ENCODE peak calls at places on chromosomes 4 and X, in five cellular contexts. I is A549, F is breast epithelium, V is transverse colon, W is stomach. O is an unnamed sample. For H3K9me3 and H3K4me1, the result is how much of the 10 kb centered on the place peaks cover.

GRCh38 chr4:97917115-97917514 is 226.2 kb downstream of the STPG2 start:
- DNase-seq in I (no peak), F (no peak), V (no peak), W (no peak), O (no peak)

GRCh38 chrX:31074522-31074921 is 2.7 kb upstream of the FTHL17 start:
- DNase-seq in I (no peak), F (no peak), V (no peak), W (no peak), O (no peak)

GRCh38 chr4:4711902-4712301 is 147.6 kb upstream of the MSX1 start:
- DNase-seq in I (no peak), F (no peak), V (no peak), W (no peak), O (no peak)

GRCh38 chrX:37997096-37997495 is 9.3 kb upstream of the SYTL5 start:
- DNase-seq in I (no peak), F (no peak), V (no peak), W (no peak), O (no peak)

GRCh38 chr4:764405-765169 is 59.0 kb downstream of the PCGF3 start:
- DNase-seq in I (no peak), F (no peak), V (no peak), W (no peak), O (no peak)

GRCh38 chrX:72545990-72546389 is 26.7 kb downstream of the HDAC8 start:
- DNase-seq in I (no peak), F (no peak), V (peak), W (no peak), O (no peak)

GRCh38 chrX:334971-335757 is 16.6 kb upstream of the GTPBP6 start:
- DNase-seq in I (no peak), F (no peak), V (no peak), W (no peak), O (no peak)

GRCh38 chrX:48700951-48701653 is 4.6 kb downstream of the SUV39H1 start:
- DNase-seq in I (no peak), F (no peak), V (no peak), W (no peak), O (no peak)

GRCh38 chr4:152197211-152197610 is 338.7 kb downstream of the FBXW7 start:
- DNase-seq in I (no peak), F (no peak), V (no peak), W (no peak), O (no peak)

GRCh38 chr4:26206339-26206738 is 114.5 kb upstream of the RBPJ start:
- DNase-seq in I (no peak), F (no peak), V (no peak), W (no peak), O (no peak)

GRCh38 chrX:47838361-47838760 is 1.7 kb downstream of the ZNF81 start:
- DNase-seq in I (no peak), F (no peak), V (no peak), W (no peak), O (no peak)

GRCh38 chr4:105058177-105058812 is 88.4 kb upstream of the TET2 start:
- DNase-seq in I (no peak), F (no peak), V (no peak), W (no peak), O (no peak)

GRCh38 chr4:21469438-21470032 is 479.0 kb downstream of the KCNIP4 start:
- DNase-seq in I (peak), F (no peak), V (no peak), W (no peak), O (no peak)

GRCh38 chr4:158578476-158578875 is 56.8 kb downstream of the RXFP1 start:
- DNase-seq in I (peak), F (no peak), V (no peak), W (no peak), O (no peak)

GRCh38 chr4:124803641-124804040 is 91.1 kb upstream of the ANKRD50 start:
- DNase-seq in I (no peak), F (no peak), V (no peak), W (no peak), O (no peak)

GRCh38 chr4:622071-622995 is 3.0 kb upstream of the PDE6B start:
- DNase-seq in I (no peak), F (no peak), V (no peak), W (no peak), O (no peak)

GRCh38 chr4:32519060-32519459 is 1798.9 kb downstream of the PCDH7 start:
- DNase-seq in I (no peak), F (no peak), V (no peak), W (no peak), O (no peak)

GRCh38 chr4:70703695-70704332 is 15.5 kb downstream of the UTP3 start:
- DNase-seq in I (no peak), F (no peak), V (peak), W (no peak), O (no peak)

GRCh38 chr4:30768278-30768677 is 48.1 kb downstream of the PCDH7 start:
- DNase-seq in I (no peak), F (no peak), V (no peak), W (no peak), O (no peak)

GRCh38 chr4:30767147-30767546 is 47.0 kb downstream of the PCDH7 start:
- DNase-seq in I (no peak), F (no peak), V (no peak), W (no peak), O (no peak)

GRCh38 chr4:30763337-30763736 is 43.2 kb downstream of the PCDH7 start:
- DNase-seq in I (no peak), F (no peak), V (no peak), W (no peak), O (no peak)

GRCh38 chr4:30769093-30769492 is 48.9 kb downstream of the PCDH7 start:
- DNase-seq in I (no peak), F (no peak), V (no peak), W (no peak), O (no peak)

DNA sequence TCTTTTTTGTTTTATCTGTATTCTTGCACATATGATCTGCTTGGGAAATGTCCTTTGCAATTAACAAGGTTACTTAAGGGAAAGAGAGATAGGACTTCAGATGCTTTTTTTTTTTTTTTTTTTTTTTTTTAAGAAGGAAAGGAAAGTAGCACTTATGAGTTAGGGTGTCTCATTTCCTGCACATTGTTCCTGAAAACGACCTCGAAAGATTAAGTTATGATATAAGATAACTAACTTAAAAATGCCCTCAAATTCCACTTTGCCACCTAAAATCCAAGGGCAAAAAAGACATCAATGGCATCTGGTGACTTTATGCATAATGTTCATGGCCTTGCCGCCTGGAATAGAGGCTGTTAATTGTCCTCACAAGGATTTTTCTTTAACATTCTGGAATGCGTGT is 44.9 kb downstream of the PCDH7 start:
- DNase-seq in I (no peak), F (no peak), V (no peak), W (no peak), O (no peak)
- H3K9me3 ChIP-seq in I (under half), F (under half), V (under half), W (under half), O (under half)

DNA sequence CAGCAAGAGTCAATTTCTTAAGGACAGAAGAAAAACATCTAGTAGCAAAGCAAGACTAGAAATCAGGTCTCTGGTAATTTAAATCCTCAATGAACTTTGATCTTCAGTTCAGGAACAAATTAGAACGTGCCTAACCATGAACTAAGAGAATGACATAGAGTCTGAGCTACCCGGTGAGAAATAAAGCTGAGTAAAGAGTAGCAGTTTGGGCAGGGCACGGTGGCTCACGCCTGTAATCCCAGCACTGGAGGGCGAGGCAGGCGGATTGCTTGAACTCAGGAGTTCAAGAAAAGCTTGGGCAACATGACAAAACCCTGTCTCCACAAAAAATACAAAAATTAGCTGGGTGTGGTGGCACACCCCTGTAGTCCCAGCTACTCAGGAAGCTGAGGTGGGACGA is 37.7 kb downstream of the ACE2 start:
- DNase-seq in I (no peak), F (no peak), V (peak), W (no peak), O (no peak)
- H3K4me1 ChIP-seq in I (under half), F (under half), V (under half), W (under half), O (under half)

GRCh38 chrX:10022273-10022541 is 55.0 kb downstream of the CLDN34 start:
- DNase-seq in I (no peak), F (no peak), V (no peak), W (no peak), O (no peak)
- TF ChIP-seq POLR2A in I (no peak), F (no peak), V (no peak), W (no peak), O (no peak)

GRCh38 chrX:64321507-64321906 is 73.7 kb downstream of the MTMR8 start:
- DNase-seq in I (no peak), F (no peak), V (no peak), W (no peak), O (no peak)
- H3K9me3 ChIP-seq in I (under half), F (half or more), V (under half), W (under half), O (under half)

GRCh38 chrX:22665818-22666217 is 333.9 kb upstream of the DDX53 start:
- DNase-seq in I (no peak), F (no peak), V (no peak), W (no peak), O (no peak)
- H3K4me1 ChIP-seq in I (under half), F (under half), V (under half), W (under half), O (under half)

GRCh38 chr4:78939667-78940008 is 400 bp upstream of the PAQR3 start:
- DNase-seq in I (no peak), F (no peak), V (no peak), W (no peak), O (no peak)

GRCh38 chr4:78940752-78941151 is 1.5 kb upstream of the PAQR3 start:
- DNase-seq in I (no peak), F (no peak), V (no peak), W (no peak), O (no peak)

GRCh38 chr4:78937837-78938236 is 1.4 kb downstream of the PAQR3 start:
- DNase-seq in I (no peak), F (no peak), V (no peak), W (no peak), O (no peak)

GRCh38 chr4:78938474-78938867 is 767 bp downstream of the PAQR3 start:
- DNase-seq in I (no peak), F (no peak), V (no peak), W (no peak), O (no peak)

GRCh38 chr4:78938868-78939666 is at the start of gene PAQR3:
- DNase-seq in I (peak), F (peak), V (peak), W (peak), O (peak)
- TF ChIP-seq POLR2A in I (peak), F (no peak), V (peak), W (no peak), O (peak)

DNA sequence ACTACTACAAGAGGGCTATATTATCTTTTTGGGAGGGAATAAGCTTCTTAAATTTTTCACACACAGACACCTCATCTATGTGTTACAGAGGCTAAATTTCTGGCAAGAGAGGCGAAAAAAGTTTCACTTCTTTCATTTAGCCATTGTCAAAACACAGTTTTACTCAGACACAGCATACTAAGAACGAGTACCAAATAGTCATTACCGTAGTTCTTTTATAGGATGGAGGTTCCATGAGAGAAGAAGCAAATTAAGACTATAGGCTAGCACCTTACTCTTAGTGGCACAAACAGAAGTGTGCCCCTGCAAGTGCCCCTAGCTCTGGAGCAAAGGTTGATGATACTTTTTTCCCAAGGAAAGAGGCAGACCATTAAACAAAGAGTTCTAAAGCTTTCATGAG is 26.2 kb downstream of the UGT2B7 start:
- DNase-seq in I (no peak), F (no peak), V (no peak), W (no peak), O (no peak)
- H3K9me3 ChIP-seq in I (under half), F (under half), V (under half), W (under half), O (under half)